ENCODE peak calls at places on chromosomes 12 and 14, in nine cellular contexts. N is trophoblast cell, D is A549, M is astrocyte of the spinal cord, R is RWPE2, Y is cardiac fibroblast, W is choroid plexus epithelial cell, B is uterus, T is GM06990. V is an unnamed sample.

GRCh38 chr12:107372229-107372658 is 278.9 kb upstream of the CRY1 start:
- DNase-seq in R (no peak), M (peak), N (no peak), T (no peak), B (no peak), D (no peak), Y (peak), W (peak), V (peak)

GRCh38 chr12:47547077-47547476 is 158.8 kb downstream of the RPAP3 start:
- DNase-seq in Y (peak), W (peak), T (no peak), N (peak), D (no peak), B (no peak), R (no peak), M (peak), V (no peak)

GRCh38 chr14:51209457-51209856 is 30.6 kb upstream of the TMX1 start:
- DNase-seq in N (no peak), Y (no peak), D (no peak), R (no peak), M (no peak), T (no peak), B (no peak), W (no peak), V (no peak)

GRCh38 chr12:112900298-112901145 is 6.2 kb upstream of the OAS1 start:
- DNase-seq in T (peak), M (peak), R (no peak), N (peak), B (no peak), W (peak), D (peak), Y (peak), V (peak)

GRCh38 chr14:76500011-76500410 is 124.1 kb downstream of the ESRRB start:
- DNase-seq in R (peak), W (no peak), D (no peak), B (no peak), Y (peak), M (no peak), N (no peak), T (no peak), V (no peak)

GRCh38 chr12:89288959-89289358 is 63.3 kb downstream of the DUSP6 start:
- DNase-seq in Y (peak), T (no peak), R (no peak), B (no peak), D (no peak), M (no peak), W (no peak), N (no peak), V (no peak)

GRCh38 chr14:104211741-104212140 is 73.4 kb downstream of the KIF26A start:
- DNase-seq in W (no peak), N (no peak), Y (no peak), T (no peak), R (no peak), D (no peak), M (no peak), B (no peak), V (no peak)

GRCh38 chr12:66149702-66150398 is 19.3 kb upstream of the LLPH start:
- DNase-seq in D (no peak), W (no peak), M (no peak), B (no peak), Y (peak), N (no peak), T (no peak), R (no peak), V (no peak)

GRCh38 chr14:75334191-75335051 is 55.8 kb downstream of the FOS start:
- DNase-seq in D (no peak), W (peak), B (peak), Y (peak), R (no peak), T (peak), N (no peak), M (no peak), V (peak)

GRCh38 chr14:105951399-105951798 is 425.0 kb downstream of the TMEM121 start:
- DNase-seq in N (no peak), T (no peak), R (no peak), Y (no peak), W (no peak), B (no peak), M (no peak), D (no peak), V (no peak)

GRCh38 chr14:46571970-46572369 is 79.6 kb downstream of the RPL10L start:
- DNase-seq in M (peak), D (no peak), R (no peak), T (no peak), W (peak), Y (peak), N (peak), B (no peak), V (no peak)

GRCh38 chr12:122306407-122306806 is 40.1 kb upstream of the VPS33A start:
- DNase-seq in M (no peak), D (no peak), W (no peak), B (no peak), N (no peak), Y (no peak), R (no peak), T (no peak), V (no peak)

GRCh38 chr12:112777387-112778025 is 14.0 kb upstream of the RPH3A start:
- DNase-seq in N (no peak), B (no peak), T (no peak), M (no peak), D (no peak), W (no peak), Y (no peak), R (no peak), V (no peak)

GRCh38 chr14:44149597-44149996 is 357.5 kb downstream of the FSCB start:
- DNase-seq in Y (peak), T (no peak), B (no peak), N (no peak), D (no peak), R (no peak), W (no peak), M (no peak), V (no peak)

GRCh38 chr12:29561736-29562135 is 64.2 kb upstream of the OVCH1 start:
- DNase-seq in Y (no peak), R (no peak), W (peak), N (no peak), M (no peak), T (no peak), D (no peak), B (no peak), V (no peak)

DNA sequence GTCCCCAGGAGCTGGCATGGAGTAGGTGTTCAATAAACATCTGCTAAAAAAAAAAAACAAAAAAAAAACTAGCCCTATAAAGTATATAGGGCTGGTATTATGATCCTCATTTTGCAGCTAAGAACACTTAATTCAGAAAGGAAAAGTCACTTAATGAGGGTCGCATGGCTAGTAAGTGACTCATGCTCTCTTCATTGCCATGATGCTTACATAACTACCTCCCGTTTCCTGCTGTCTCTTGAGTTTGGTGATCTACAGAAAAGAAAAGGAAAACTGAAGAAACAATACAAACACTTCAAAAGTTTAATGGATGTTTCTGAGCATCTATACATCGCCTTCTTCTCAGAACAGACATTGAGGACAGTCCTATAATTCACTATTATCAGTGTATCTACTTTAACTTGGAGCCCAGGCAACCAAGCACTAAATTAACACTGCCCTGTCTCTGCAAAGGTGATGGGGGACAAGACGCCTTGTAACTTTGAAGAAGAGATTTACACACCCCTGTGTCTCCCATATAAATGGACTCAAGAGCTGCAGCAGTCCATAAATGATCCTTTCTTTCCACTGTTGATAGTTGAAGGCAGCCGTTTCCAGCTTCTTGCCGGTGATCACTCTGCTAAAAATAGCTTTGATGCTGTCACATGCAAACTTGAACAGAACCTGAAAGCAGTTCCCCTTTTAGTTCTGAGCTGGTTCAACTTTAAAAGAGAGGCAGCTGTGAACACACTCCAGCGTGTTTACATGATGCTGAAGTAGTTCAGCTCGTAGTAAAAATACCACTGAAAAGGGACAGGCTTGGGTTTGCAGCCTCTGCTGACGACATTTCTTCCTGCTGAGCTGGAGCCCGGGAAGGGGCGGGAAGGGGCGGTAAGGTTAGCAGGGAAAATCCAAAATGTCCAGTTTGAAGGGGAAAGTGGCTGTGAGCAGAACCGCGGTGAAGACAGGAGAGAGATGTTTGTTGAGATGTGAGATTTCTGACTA is 113.3 kb downstream of the FOXN3 start:
- DNase-seq in T (peak), W (peak), D (no peak), B (peak), M (peak), R (no peak), N (peak), Y (peak), V (no peak)
- H3K4me3 ChIP-seq in T (peak), W (peak), D (no peak), B (peak), M (peak), R (no peak), N (no peak), Y (no peak), V (no peak)

GRCh38 chr14:100212476-100213333 is 26.2 kb upstream of the YY1 start:
- DNase-seq in T (no peak), R (no peak), M (no peak), B (no peak), D (no peak), Y (no peak), W (no peak), N (no peak), V (no peak)
- H3K4me3 ChIP-seq in T (no peak), R (no peak), M (no peak), B (no peak), D (no peak), Y (no peak), W (no peak), N (no peak), V (no peak)

GRCh38 chr12:120977531-120978295 is 630 bp upstream of the HNF1A start:
- DNase-seq in M (no peak), R (no peak), Y (no peak), D (no peak), N (no peak), T (no peak), B (no peak), W (no peak), V (no peak)
- H3K4me3 ChIP-seq in M (no peak), R (no peak), Y (no peak), D (peak), N (no peak), T (no peak), B (no peak), W (no peak), V (no peak)

DNA sequence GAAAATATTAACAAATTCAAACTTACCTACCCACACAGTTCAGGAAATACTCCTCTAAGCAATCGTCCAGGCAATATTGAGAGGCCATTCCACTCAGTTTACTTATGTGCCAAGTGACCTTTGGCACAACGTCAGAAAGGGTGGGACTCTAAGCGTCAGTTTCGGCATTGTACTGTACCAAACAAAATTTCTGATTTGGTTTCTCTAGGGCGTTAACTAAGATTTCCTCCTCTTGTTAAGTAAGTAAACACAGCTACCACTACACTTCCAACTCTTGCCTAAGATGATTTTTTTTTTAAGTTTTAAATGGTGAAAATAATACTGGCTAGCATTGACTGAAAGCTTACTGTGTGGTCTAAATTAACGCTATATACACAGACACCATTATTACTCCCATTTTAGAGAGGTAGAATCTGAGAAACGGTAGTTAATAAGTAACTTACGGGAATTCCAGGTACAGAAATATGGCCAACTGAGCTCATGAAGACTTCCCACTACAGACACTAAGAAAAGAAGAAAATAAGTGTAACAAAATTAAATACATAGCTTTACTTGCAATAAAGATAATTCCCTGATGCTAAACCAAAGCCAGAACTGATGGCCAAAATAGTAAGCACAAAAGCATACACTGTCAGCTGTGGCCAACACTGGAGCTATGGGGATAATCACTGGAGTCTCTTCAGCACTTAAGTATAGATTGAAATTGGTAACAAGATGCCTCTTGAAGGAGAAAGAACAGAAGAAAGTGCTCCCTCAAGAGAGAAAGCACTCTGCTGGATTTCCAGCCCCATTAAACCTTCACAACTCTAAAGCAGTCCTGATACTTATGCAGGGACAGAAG is 76.1 kb downstream of the EPS8 start:
- DNase-seq in Y (no peak), T (no peak), R (no peak), N (no peak), D (no peak), M (no peak), B (no peak), W (no peak), V (no peak)
- H3K4me3 ChIP-seq in Y (no peak), T (no peak), R (no peak), N (no peak), D (peak), M (no peak), B (no peak), W (no peak), V (no peak)

GRCh38 chr12:68612245-68612644 is 1.5 kb downstream of the RAP1B start:
- DNase-seq in D (no peak), W (peak), B (no peak), Y (peak), R (no peak), T (no peak), M (peak), N (no peak), V (no peak)

GRCh38 chr12:68614772-68615171 is 4.1 kb downstream of the RAP1B start:
- DNase-seq in W (no peak), D (no peak), N (no peak), R (no peak), B (no peak), T (no peak), Y (no peak), M (no peak), V (no peak)

GRCh38 chr12:68613209-68613904 is 2.7 kb downstream of the RAP1B start:
- DNase-seq in B (no peak), M (no peak), D (no peak), T (no peak), Y (no peak), R (no peak), N (no peak), W (no peak), V (peak)

GRCh38 chr12:68612675-68613074 is 2.0 kb downstream of the RAP1B start:
- DNase-seq in W (no peak), T (no peak), D (no peak), B (no peak), R (no peak), Y (no peak), N (no peak), M (no peak), V (no peak)

GRCh38 chr12:68614105-68614679 is 3.5 kb downstream of the RAP1B start:
- DNase-seq in Y (no peak), M (no peak), W (no peak), R (no peak), D (no peak), N (no peak), T (no peak), B (no peak), V (no peak)
- H3K4me3 ChIP-seq in Y (no peak), M (no peak), W (no peak), R (no peak), D (no peak), N (no peak), T (peak), B (no peak), V (peak)

DNA sequence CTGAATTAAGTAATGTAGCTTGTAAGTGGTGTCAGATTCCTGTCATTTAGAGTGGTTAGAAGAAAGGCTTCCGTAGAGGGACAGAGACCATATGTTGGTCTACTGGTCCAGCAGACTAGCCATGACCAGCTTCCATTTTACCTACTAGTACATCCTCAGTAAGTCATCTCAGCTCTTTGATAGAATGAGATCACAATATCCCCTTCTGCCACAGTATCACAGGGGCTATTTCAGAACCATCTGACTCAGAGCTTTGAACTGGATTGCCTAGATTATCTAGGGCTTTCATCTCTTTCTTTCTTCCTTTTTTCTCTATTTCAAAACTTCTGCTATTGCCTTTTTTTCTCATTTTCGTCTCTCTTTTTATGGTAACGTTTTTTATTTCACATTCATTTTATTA is 4.7 kb downstream of the ZDHHC17 start:
- DNase-seq in B (no peak), R (no peak), T (no peak), M (no peak), N (no peak), W (no peak), D (no peak), Y (peak), V (no peak)
- H3K4me3 ChIP-seq in B (no peak), R (no peak), T (no peak), M (no peak), N (no peak), W (no peak), D (no peak), Y (no peak), V (no peak)

GRCh38 chr12:48958049-48958388 is 732 bp upstream of the ARF3 start:
- DNase-seq in D (no peak), M (no peak), T (no peak), R (no peak), B (no peak), W (no peak), Y (no peak), N (no peak), V (no peak)
- H3K4me3 ChIP-seq in D (peak), M (peak), T (peak), R (peak), B (peak), W (no peak), Y (peak), N (no peak), V (no peak)

GRCh38 chr12:27226319-27226984 is 17.6 kb upstream of the STK38L start:
- DNase-seq in N (no peak), M (peak), D (no peak), Y (no peak), B (no peak), W (peak), R (peak), T (no peak), V (no peak)
- H3K4me3 ChIP-seq in N (no peak), M (no peak), D (no peak), Y (no peak), B (no peak), W (no peak), R (peak), T (no peak), V (no peak)

V was measured in CD4-positive, alpha-beta memory T cell.